ENCODE peak calls at places on chromosomes 2 and 18, in six cellular contexts. One of them, this sample, is unnamed.

GRCh38 chr2:157732596-157732995 is 103.9 kb upstream of the ACVR1C start:
- DNase-seq in EL: peak; percentile 39
- DNase-seq in GM13977: no peak
- DNase-seq in fibroblast of lung: peak; percentile 30
- DNase-seq in nephron progenitor cell: no peak
- DNase-seq in glomerular endothelial cell: no peak
- DNase-seq in this sample: no peak

GRCh38 chr2:60441791-60442190 is 111.7 kb downstream of the BCL11A start:
- DNase-seq in EL: no peak
- DNase-seq in nephron progenitor cell: no peak
- DNase-seq in glomerular endothelial cell: no peak
- DNase-seq in GM13977: no peak
- DNase-seq in fibroblast of lung: no peak
- DNase-seq in this sample: no peak

GRCh38 chr2:58921676-58922075 is 680.6 kb upstream of the FANCL start:
- DNase-seq in glomerular endothelial cell: no peak
- DNase-seq in fibroblast of lung: no peak
- DNase-seq in nephron progenitor cell: no peak
- DNase-seq in GM13977: no peak
- DNase-seq in EL: peak; percentile 48
- DNase-seq in this sample: no peak

GRCh38 chr18:65363911-65364632 is 386.7 kb upstream of the CDH7 start:
- DNase-seq in glomerular endothelial cell: no peak
- DNase-seq in fibroblast of lung: no peak
- DNase-seq in nephron progenitor cell: no peak
- DNase-seq in GM13977: no peak
- DNase-seq in EL: no peak
- DNase-seq in this sample: no peak

GRCh38 chr2:128425216-128425615 is 106.5 kb upstream of the HS6ST1 start:
- DNase-seq in nephron progenitor cell: no peak
- DNase-seq in glomerular endothelial cell: no peak
- DNase-seq in EL: no peak
- DNase-seq in fibroblast of lung: no peak
- DNase-seq in GM13977: no peak
- DNase-seq in this sample: peak; percentile 74

GRCh38 chr2:239932881-239933735 is 92.0 kb downstream of the NDUFA10 start:
- DNase-seq in GM13977: no peak
- DNase-seq in glomerular endothelial cell: no peak
- DNase-seq in EL: no peak
- DNase-seq in nephron progenitor cell: no peak
- DNase-seq in fibroblast of lung: no peak
- DNase-seq in this sample: no peak

GRCh38 chr2:223746611-223747010 is 90.8 kb downstream of the AP1S3 start:
- DNase-seq in fibroblast of lung: no peak
- DNase-seq in glomerular endothelial cell: no peak
- DNase-seq in nephron progenitor cell: no peak
- DNase-seq in EL: no peak
- DNase-seq in GM13977: no peak
- DNase-seq in this sample: no peak

GRCh38 chr2:133780099-133780996 is 212.1 kb upstream of the NCKAP5 start:
- DNase-seq in nephron progenitor cell: peak; percentile 73
- DNase-seq in EL: peak; percentile 82
- DNase-seq in glomerular endothelial cell: peak; percentile 61
- DNase-seq in GM13977: peak; percentile 31
- DNase-seq in fibroblast of lung: peak; percentile 71
- DNase-seq in this sample: peak; percentile 89

GRCh38 chr2:128374001-128374710 is 55.5 kb upstream of the HS6ST1 start:
- DNase-seq in fibroblast of lung: peak; percentile 95
- DNase-seq in nephron progenitor cell: no peak
- DNase-seq in EL: peak; percentile 89
- DNase-seq in glomerular endothelial cell: no peak
- DNase-seq in GM13977: no peak
- DNase-seq in this sample: no peak

GRCh38 chr2:6934329-6934728 is 17.1 kb downstream of the RNF144A start:
- DNase-seq in fibroblast of lung: no peak
- DNase-seq in glomerular endothelial cell: no peak
- DNase-seq in nephron progenitor cell: no peak
- DNase-seq in GM13977: no peak
- DNase-seq in EL: no peak
- DNase-seq in this sample: no peak

GRCh38 chr2:26178746-26179436 is 6.0 kb downstream of the GAREM2 start:
- DNase-seq in glomerular endothelial cell: no peak
- DNase-seq in EL: peak; percentile 31
- DNase-seq in fibroblast of lung: no peak
- DNase-seq in GM13977: peak; percentile 59
- DNase-seq in nephron progenitor cell: peak; percentile 69
- DNase-seq in this sample: no peak

GRCh38 chr18:76892832-76893231 is 70.5 kb downstream of the ZNF236 start:
- DNase-seq in GM13977: no peak
- DNase-seq in glomerular endothelial cell: no peak
- DNase-seq in fibroblast of lung: no peak
- DNase-seq in EL: no peak
- DNase-seq in nephron progenitor cell: no peak
- DNase-seq in this sample: no peak

GRCh38 chr18:79684283-79684631 is 4.7 kb downstream of the CTDP1 start:
- DNase-seq in GM13977: no peak
- DNase-seq in glomerular endothelial cell: no peak
- DNase-seq in EL: no peak
- DNase-seq in nephron progenitor cell: no peak
- DNase-seq in fibroblast of lung: no peak
- DNase-seq in this sample: no peak

GRCh38 chr2:29309090-29310054 is 194.2 kb downstream of the CLIP4 start:
- DNase-seq in GM13977: peak; percentile 63
- DNase-seq in nephron progenitor cell: peak; percentile 60
- DNase-seq in glomerular endothelial cell: peak; percentile 25
- DNase-seq in fibroblast of lung: peak; percentile 51
- DNase-seq in EL: peak; percentile 70
- DNase-seq in this sample: peak; percentile 90

GRCh38 chr2:105747997-105748396 is 3.3 kb downstream of the NCK2 start:
- DNase-seq in nephron progenitor cell: no peak
- DNase-seq in GM13977: no peak
- DNase-seq in fibroblast of lung: no peak
- DNase-seq in glomerular endothelial cell: no peak
- DNase-seq in EL: no peak
- DNase-seq in this sample: no peak

GRCh38 chr2:221494556-221494955 is 77.5 kb downstream of the EPHA4 start:
- DNase-seq in fibroblast of lung: peak; percentile 59
- DNase-seq in GM13977: no peak
- DNase-seq in EL: peak; percentile 41
- DNase-seq in nephron progenitor cell: no peak
- DNase-seq in glomerular endothelial cell: no peak
- DNase-seq in this sample: no peak

GRCh38 chr2:39512941-39513340 is 75.9 kb upstream of the MAP4K3 start:
- DNase-seq in fibroblast of lung: no peak
- DNase-seq in EL: no peak
- DNase-seq in nephron progenitor cell: no peak
- DNase-seq in glomerular endothelial cell: no peak
- DNase-seq in GM13977: no peak
- DNase-seq in this sample: no peak

GRCh38 chr2:109718139-109718538 is 76.0 kb upstream of the RGPD5 start:
- DNase-seq in glomerular endothelial cell: no peak
- DNase-seq in nephron progenitor cell: no peak
- DNase-seq in GM13977: no peak
- DNase-seq in fibroblast of lung: no peak
- DNase-seq in EL: no peak
- DNase-seq in this sample: no peak

GRCh38 chr2:118774458-118775133 is 72.9 kb downstream of the EN1 start:
- DNase-seq in GM13977: no peak
- DNase-seq in fibroblast of lung: peak; percentile 61
- DNase-seq in glomerular endothelial cell: no peak
- DNase-seq in nephron progenitor cell: peak; percentile 88
- DNase-seq in EL: peak; percentile 32
- DNase-seq in this sample: peak; percentile 91

GRCh38 chr2:73291461-73292315 is 1.7 kb downstream of the EGR4 start:
- DNase-seq in GM13977: peak; percentile 46
- DNase-seq in fibroblast of lung: no peak
- DNase-seq in nephron progenitor cell: peak; percentile 51
- DNase-seq in EL: no peak
- DNase-seq in glomerular endothelial cell: no peak
- DNase-seq in this sample: peak; percentile 71

GRCh38 chr2:74440005-74440377 is 1.7 kb downstream of the RTKN start:
- DNase-seq in fibroblast of lung: peak; percentile 55
- DNase-seq in GM13977: no peak
- DNase-seq in glomerular endothelial cell: no peak
- DNase-seq in nephron progenitor cell: peak; percentile 64
- DNase-seq in EL: peak; percentile 60
- DNase-seq in this sample: no peak

GRCh38 chr2:199471443-199472057 is 13.8 kb upstream of the SATB2 start:
- DNase-seq in EL: peak; percentile 74
- DNase-seq in fibroblast of lung: peak; percentile 57
- DNase-seq in GM13977: peak; percentile 59
- DNase-seq in nephron progenitor cell: peak; percentile 89
- DNase-seq in glomerular endothelial cell: no peak
- DNase-seq in this sample: peak; percentile 92

GRCh38 chr2:189522435-189523151 is 58.0 kb downstream of the SLC40A1 start:
- DNase-seq in glomerular endothelial cell: no peak
- DNase-seq in EL: no peak
- DNase-seq in nephron progenitor cell: no peak
- DNase-seq in GM13977: no peak
- DNase-seq in fibroblast of lung: no peak
- DNase-seq in this sample: no peak

This sample was measured in NCI-H82.